ENCODE peak calls at places on chromosomes 12 and 14, in ten cellular contexts. B is cardiac muscle cell, V is GM23338, U is HCT116, M is left lung, H is uterus, Q is tibial nerve, J is colonic mucosa, W is lung, F is tibial artery. X is an unnamed sample.

GRCh38 chr12:10310926-10311705 is 3.4 kb downstream of the KLRD1 start:
- DNase-seq in B (peak; percentile 6), V (no peak), U (no peak), M (no peak), H (no peak), Q (no peak), J (no peak), W (no peak), F (no peak), X (no peak)

GRCh38 chr12:3171195-3171591 is 94.0 kb downstream of the TSPAN9 start:
- DNase-seq in B (peak; percentile 14), V (no peak), U (no peak), M (no peak), H (no peak), Q (no peak), J (no peak), W (no peak), F (no peak), X (no peak)

GRCh38 chr12:53754633-53755261 is 3.0 kb upstream of the CISTR start:
- DNase-seq in B (peak; percentile 69), V (no peak), U (no peak), M (no peak), H (peak; percentile 67), Q (no peak), J (no peak), W (peak; percentile 52), F (no peak), X (no peak)

GRCh38 chr14:22560638-22561365 is 28.2 kb downstream of the DAD1 start:
- DNase-seq in B (no peak), V (no peak), U (no peak), M (no peak), H (no peak), Q (no peak), J (peak; percentile 40), W (peak; percentile 52), F (no peak), X (no peak)

GRCh38 chr14:89368490-89369477 is 48.2 kb downstream of the FOXN3 start:
- DNase-seq in B (no peak), V (no peak), U (no peak), M (peak; percentile 53), H (no peak), Q (no peak), J (no peak), W (peak; percentile 33), F (no peak), X (no peak)

GRCh38 chr12:122449317-122449716 is 26.8 kb upstream of the CLIP1 start:
- DNase-seq in B (peak; percentile 93), V (no peak), U (peak; percentile 62), M (no peak), H (no peak), Q (no peak), J (peak; percentile 36), W (no peak), F (no peak), X (no peak)

GRCh38 chr12:117718141-117718540 is 250.6 kb downstream of the KSR2 start:
- DNase-seq in B (no peak), V (no peak), U (no peak), M (no peak), H (no peak), Q (no peak), J (no peak), W (no peak), F (no peak), X (no peak)

GRCh38 chr12:62722971-62723680 is 211.8 kb downstream of the PPM1H start:
- DNase-seq in B (no peak), V (no peak), U (no peak), M (no peak), H (no peak), Q (no peak), J (no peak), W (no peak), F (no peak), X (no peak)

GRCh38 chr14:32561520-32561919 is 232.4 kb downstream of the AKAP6 start:
- DNase-seq in B (peak; percentile 58), V (peak; percentile 16), U (no peak), M (no peak), H (no peak), Q (no peak), J (no peak), W (no peak), F (no peak), X (peak; percentile 66)

GRCh38 chr12:109962388-109962787 is 33.8 kb downstream of the GIT2 start:
- DNase-seq in B (no peak), V (no peak), U (no peak), M (no peak), H (no peak), Q (no peak), J (no peak), W (no peak), F (no peak), X (no peak)

GRCh38 chr12:52119398-52120254 is 40.1 kb downstream of the SMIM41 start:
- DNase-seq in B (peak; percentile 29), V (peak; percentile 95), U (peak; percentile 47), M (no peak), H (no peak), Q (no peak), J (peak; percentile 63), W (peak; percentile 54), F (no peak), X (no peak)

GRCh38 chr12:39401459-39401858 is 41.5 kb downstream of the KIF21A start:
- DNase-seq in B (peak; percentile 70), V (no peak), U (no peak), M (no peak), H (no peak), Q (no peak), J (no peak), W (no peak), F (no peak), X (no peak)

GRCh38 chr12:32588604-32589003 is 90.5 kb upstream of the DNM1L start:
- DNase-seq in B (no peak), V (no peak), U (no peak), M (no peak), H (no peak), Q (no peak), J (no peak), W (no peak), F (no peak), X (no peak)

GRCh38 chr12:2395352-2395977 is 342.7 kb downstream of the CACNA1C start:
- DNase-seq in B (peak; percentile 55), V (peak; percentile 84), U (peak; percentile 40), M (peak; percentile 55), H (no peak), Q (no peak), J (peak; percentile 57), W (peak; percentile 36), F (no peak), X (no peak)

GRCh38 chr12:56192582-56192981 is 3.3 kb upstream of the SMARCC2 start:
- DNase-seq in B (no peak), V (no peak), U (no peak), M (no peak), H (no peak), Q (no peak), J (no peak), W (no peak), F (no peak), X (no peak)

GRCh38 chr12:88305491-88305890 is 163.4 kb downstream of the TMTC3 start:
- DNase-seq in B (no peak), V (no peak), U (no peak), M (no peak), H (no peak), Q (no peak), J (no peak), W (no peak), F (no peak), X (no peak)

DNA sequence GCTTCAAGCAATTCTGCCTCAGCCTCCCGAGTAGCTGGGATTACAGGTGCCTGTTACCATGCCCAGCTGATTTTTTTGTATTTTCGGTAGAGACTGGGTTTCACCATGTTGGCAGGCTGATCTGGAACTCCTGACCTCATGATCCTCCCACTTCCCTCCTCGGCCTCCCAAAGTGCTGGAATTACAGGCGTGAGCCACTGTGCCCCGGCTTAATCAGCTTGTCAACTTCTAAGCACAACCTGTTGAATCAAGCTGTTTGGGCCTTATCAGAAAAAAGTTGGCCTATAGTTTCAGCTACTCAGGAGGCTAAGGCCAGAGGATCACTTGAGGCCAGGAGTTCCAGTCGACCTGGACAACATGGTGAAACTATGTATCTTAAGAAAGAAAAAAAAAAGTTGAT is 7.9 kb downstream of the MARK3 start:
- DNase-seq in B (no peak), V (no peak), U (no peak), M (no peak), H (no peak), Q (no peak), J (no peak), W (no peak), F (no peak), X (no peak)
- H3K4me1 ChIP-seq in B (peaks cover 34% of the 10 kb centered on the region), V (no peaks in the 10 kb centered on the region), U (peaks cover 23% of the 10 kb centered on the region), M (peaks cover 41% of the 10 kb centered on the region), H (peaks cover 6% of the 10 kb centered on the region), Q (no peaks in the 10 kb centered on the region), J (peaks cover 10% of the 10 kb centered on the region), W (peaks cover 5% of the 10 kb centered on the region), F (peaks cover 58% of the 10 kb centered on the region), X (peaks cover 60% of the 10 kb centered on the region)

GRCh38 chr12:103401421-103401820 is 94.3 kb downstream of the C12orf42 start:
- DNase-seq in B (no peak), V (peak; percentile 27), U (peak; percentile 7), M (no peak), H (no peak), Q (no peak), J (no peak), W (no peak), F (no peak), X (no peak)
- TF ChIP-seq CTCF in B (no peak), V (peak; percentile 59), U (peak; percentile 13), M (no peak), H (no peak), Q (no peak), J (no peak), W (no peak), F (no peak), X (no peak)

GRCh38 chr14:61530896-61531295 is 164.4 kb upstream of the HIF1A start:
- DNase-seq in B (no peak), V (no peak), U (no peak), M (no peak), H (no peak), Q (no peak), J (peak; percentile 53), W (no peak), F (no peak), X (no peak)
- H3K4me1 ChIP-seq in B (peaks cover 30% of the 10 kb centered on the region), V (no peaks in the 10 kb centered on the region), U (peaks cover 81% of the 10 kb centered on the region), M (peaks cover 17% of the 10 kb centered on the region), H (no peaks in the 10 kb centered on the region), Q (no peaks in the 10 kb centered on the region), J (peaks cover 28% of the 10 kb centered on the region), W (peaks cover 26% of the 10 kb centered on the region), F (peaks cover 18% of the 10 kb centered on the region), X (no peaks in the 10 kb centered on the region)

DNA sequence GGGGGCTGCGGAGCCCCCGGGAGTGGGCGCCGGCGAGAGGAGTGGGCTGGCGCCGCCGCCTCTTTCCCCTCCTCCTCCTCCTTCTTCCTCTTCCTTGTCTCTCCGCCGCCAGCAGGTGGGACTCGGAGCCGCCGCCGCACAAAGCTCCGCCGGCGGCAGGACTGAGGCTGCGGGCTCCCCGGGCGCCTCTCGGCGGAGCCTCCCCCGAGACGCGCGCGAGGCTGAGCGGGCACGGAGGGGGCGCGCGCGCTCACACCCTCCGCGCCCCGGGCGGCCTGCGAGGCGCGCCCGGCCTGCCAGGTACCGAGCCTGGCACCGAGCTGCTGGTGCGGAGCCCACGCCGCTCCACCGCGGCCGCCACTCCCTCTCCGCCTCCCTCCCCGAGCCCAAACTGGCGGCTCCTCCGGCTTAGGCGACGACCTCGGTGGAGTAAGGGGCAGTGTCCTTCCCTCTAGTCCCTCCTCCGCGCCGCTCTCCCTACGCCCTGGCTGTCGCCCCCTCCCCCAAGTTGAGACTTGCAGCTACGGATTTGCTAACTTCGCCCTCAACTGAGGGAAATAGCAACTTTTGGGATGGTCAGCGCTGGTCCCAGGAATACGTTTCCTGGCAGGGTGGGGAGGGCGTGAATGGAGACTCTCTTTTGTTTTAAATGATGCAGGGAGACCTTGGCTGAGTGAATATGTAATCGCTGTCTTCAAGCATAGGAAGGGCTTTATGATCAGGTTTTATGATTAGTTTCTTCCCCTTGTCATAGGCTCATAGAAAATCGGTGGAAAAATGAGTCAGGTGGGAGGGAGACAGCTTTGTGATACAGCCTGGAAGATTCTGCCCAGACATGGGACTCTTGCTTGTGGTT is 199.5 kb upstream of the CAND1 start:
- DNase-seq in B (peak; percentile 8), V (peak; percentile 87), U (no peak), M (no peak), H (no peak), Q (no peak), J (peak; percentile 26), W (peak; percentile 32), F (no peak), X (no peak)
- TF ChIP-seq CTCF in B (no peak), V (no peak), U (no peak), M (no peak), H (no peak), Q (no peak), J (no peak), W (no peak), F (no peak), X (no peak)

X was measured in sigmoid colon.